ENCODE peak calls at places on chromosomes 1 and 21, in four cellular contexts. F is IMR-90, J is fibroblast of lung, G is endodermal cell. V is an unnamed sample.
A peak's percentile ranks its signal among the peaks of the same experiment; 100 is the strongest.

GRCh38 chr21:39630191-39630591 is 17.5 kb downstream of the B3GALT5 start:
- DNase-seq in F (peak; percentile 25), G (no peak), J (peak; percentile 44), V (no peak)

GRCh38 chr1:223813645-223814044 is 32.1 kb downstream of the TP53BP2 start:
- DNase-seq in F (no peak), G (no peak), J (no peak), V (no peak)

GRCh38 chr1:65593516-65593915 is 173.0 kb downstream of the LEPR start:
- DNase-seq in G (no peak), J (no peak), F (no peak), V (no peak)

GRCh38 chr1:85884372-85885035 is 176.3 kb upstream of the ZNHIT6 start:
- DNase-seq in G (peak; percentile 33), J (peak; percentile 44), F (peak; percentile 48), V (no peak)

GRCh38 chr1:201728731-201729130 is 100.2 kb upstream of the IPO9 start:
- DNase-seq in F (no peak), J (no peak), G (no peak), V (no peak)

GRCh38 chr21:24939288-24939687 is 668.0 kb downstream of the MRPL39 start:
- DNase-seq in G (no peak), F (no peak), J (no peak), V (no peak)

GRCh38 chr1:66351913-66352312 is 182.0 kb upstream of the SGIP1 start:
- DNase-seq in F (no peak), G (no peak), J (no peak), V (peak; percentile 37)

GRCh38 chr1:241837901-241838300 is 10.1 kb upstream of the EXO1 start:
- DNase-seq in F (peak; percentile 98), J (peak; percentile 88), G (no peak), V (no peak)

GRCh38 chr21:38165466-38166213 is 91.2 kb upstream of the KCNJ15 start:
- DNase-seq in G (peak; percentile 59), F (peak; percentile 59), J (peak; percentile 65), V (no peak)

GRCh38 chr1:98704474-98704873 is 43.0 kb downstream of the SNX7 start:
- DNase-seq in J (peak; percentile 9), G (peak; percentile 45), F (peak; percentile 6), V (no peak)

GRCh38 chr1:213759359-213760181 is 228.2 kb upstream of the PROX1 start:
- DNase-seq in J (no peak), F (no peak), G (no peak), V (peak; percentile 39)

GRCh38 chr21:45251635-45252447 is 35.9 kb downstream of the POFUT2 start:
- DNase-seq in G (peak; percentile 30), F (no peak), J (no peak), V (no peak)

GRCh38 chr1:163824006-163824405 is 502.3 kb downstream of the NUF2 start:
- DNase-seq in J (peak; percentile 89), G (no peak), F (peak; percentile 43), V (no peak)

GRCh38 chr1:37656881-37657280 is 22.2 kb upstream of the RSPO1 start:
- DNase-seq in G (no peak), F (no peak), J (no peak), V (no peak)

GRCh38 chr1:158930504-158930903 is 848 bp upstream of the PYHIN1 start:
- DNase-seq in G (no peak), J (no peak), F (no peak), V (peak; percentile 43)

GRCh38 chr1:10555635-10556429 is 81.1 kb downstream of the PEX14 start:
- DNase-seq in G (no peak), F (no peak), J (no peak), V (no peak)

GRCh38 chr1:248779350-248779749 is 23.8 kb upstream of the LYPD8 start:
- DNase-seq in G (no peak), J (no peak), F (no peak), V (no peak)

GRCh38 chr1:248786106-248786665 is 30.6 kb upstream of the LYPD8 start:
- DNase-seq in F (no peak), G (no peak), J (no peak), V (peak; percentile 46)

GRCh38 chr1:248783367-248783766 is 27.8 kb upstream of the LYPD8 start:
- DNase-seq in G (no peak), J (no peak), F (no peak), V (no peak)

GRCh38 chr1:248787430-248787829 is 31.9 kb upstream of the LYPD8 start:
- DNase-seq in F (no peak), G (no peak), J (no peak), V (no peak)

DNA sequence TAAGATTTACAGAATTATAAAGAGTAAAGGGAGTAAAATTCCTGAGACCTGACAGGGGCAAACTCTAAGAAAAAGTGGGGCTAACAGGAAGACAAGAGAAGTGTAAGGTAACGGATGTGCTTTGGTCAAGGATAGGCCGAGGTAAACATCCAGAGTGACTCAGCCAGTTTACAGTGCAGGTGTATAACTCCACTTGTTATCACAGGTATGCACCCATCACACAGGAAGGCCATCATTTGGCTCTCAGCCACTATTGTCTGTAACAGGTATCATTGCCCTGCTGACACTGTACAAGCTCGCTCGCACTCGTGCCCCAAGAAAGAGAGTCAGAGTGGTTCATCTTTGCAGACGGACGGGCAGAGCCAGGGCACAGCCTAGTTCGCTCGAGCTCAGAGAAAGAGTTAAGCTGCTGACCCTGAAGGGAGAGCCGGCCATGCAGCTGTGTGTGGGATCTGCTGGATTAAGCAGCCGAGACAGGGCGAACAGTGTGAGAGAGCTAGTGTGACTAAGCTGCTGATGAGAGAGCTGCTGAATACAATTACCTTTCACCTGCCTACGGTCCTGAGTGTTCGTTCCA is 26.8 kb upstream of the LYPD8 start:
- DNase-seq in G (no peak), F (no peak), J (no peak), V (peak; percentile 21)
- H3K9me3 ChIP-seq in G (peaks cover 54% of the 10 kb centered on the region), F (peaks cover 2% of the 10 kb centered on the region), J (no peaks in the 10 kb centered on the region), V (no peaks in the 10 kb centered on the region)

GRCh38 chr1:157352817-157353408 is 199.4 kb downstream of the FCRL5 start:
- DNase-seq in J (no peak), G (no peak), F (no peak), V (no peak)

GRCh38 chr1:157353546-157353945 is 198.8 kb downstream of the FCRL5 start:
- DNase-seq in F (no peak), J (no peak), G (no peak), V (no peak)

GRCh38 chr1:157352216-157352615 is 200.1 kb downstream of the FCRL5 start:
- DNase-seq in F (no peak), J (no peak), G (no peak), V (no peak)

GRCh38 chr1:157347508-157347907 is 204.8 kb downstream of the FCRL5 start:
- DNase-seq in J (no peak), F (no peak), G (no peak), V (no peak)

DNA sequence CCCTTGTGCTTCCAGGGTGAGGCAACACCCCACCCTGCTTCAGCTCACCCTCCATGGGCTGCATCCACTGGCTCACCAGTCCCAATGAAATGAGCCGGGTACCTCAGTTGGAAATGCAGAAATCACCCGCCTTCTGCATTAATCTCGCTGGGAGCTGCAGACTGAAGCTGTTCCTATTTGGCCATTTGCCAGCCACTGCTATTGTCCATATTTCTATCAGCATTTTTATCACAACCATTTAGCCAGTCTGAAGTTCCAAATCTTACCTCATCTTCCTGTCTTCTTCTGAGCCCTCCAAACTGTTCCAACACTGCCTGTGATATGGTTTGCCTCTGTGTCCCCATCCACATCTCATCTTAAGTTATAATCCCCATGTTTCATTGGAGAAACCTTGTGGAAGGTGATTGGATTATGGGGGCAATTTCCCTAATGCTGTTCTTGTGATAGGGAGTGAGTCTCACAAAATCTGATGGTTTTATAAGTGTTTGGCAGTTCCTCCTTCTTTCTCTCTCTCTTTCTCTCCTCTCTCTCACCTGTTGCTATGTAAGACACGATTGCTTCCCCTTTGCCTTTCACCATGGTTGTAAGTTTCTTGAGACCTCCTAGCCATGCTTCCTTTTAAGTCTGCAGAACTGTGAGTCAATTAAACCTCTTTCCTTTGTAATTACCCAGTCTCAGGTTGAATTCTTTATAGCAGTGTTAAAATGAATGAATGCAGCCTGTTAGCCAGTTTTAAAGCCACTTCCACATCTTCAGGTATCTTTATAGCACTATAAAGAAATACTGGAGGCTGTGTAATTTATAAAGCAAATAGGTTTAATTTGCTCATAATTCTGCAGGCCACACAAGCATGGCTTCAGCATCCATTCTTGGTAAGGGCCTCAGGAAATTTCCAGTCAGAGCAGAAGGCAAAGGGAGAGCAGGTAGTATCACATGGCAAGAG is 203.5 kb downstream of the FCRL5 start:
- DNase-seq in J (no peak), F (no peak), G (no peak), V (no peak)
- H3K27me3 ChIP-seq in J (no peaks in the 10 kb centered on the region), F (no peaks in the 10 kb centered on the region), G (no peaks in the 10 kb centered on the region), V (no peaks in the 10 kb centered on the region)

GRCh38 chr21:26112979-26113378 is 57.6 kb downstream of the APP start:
- DNase-seq in F (no peak), G (no peak), J (no peak), V (no peak)
- H3K27ac ChIP-seq in F (no peak overlapping the region), G (no peak overlapping the region), J (no peak overlapping the region), V (no peak overlapping the region)

DNA sequence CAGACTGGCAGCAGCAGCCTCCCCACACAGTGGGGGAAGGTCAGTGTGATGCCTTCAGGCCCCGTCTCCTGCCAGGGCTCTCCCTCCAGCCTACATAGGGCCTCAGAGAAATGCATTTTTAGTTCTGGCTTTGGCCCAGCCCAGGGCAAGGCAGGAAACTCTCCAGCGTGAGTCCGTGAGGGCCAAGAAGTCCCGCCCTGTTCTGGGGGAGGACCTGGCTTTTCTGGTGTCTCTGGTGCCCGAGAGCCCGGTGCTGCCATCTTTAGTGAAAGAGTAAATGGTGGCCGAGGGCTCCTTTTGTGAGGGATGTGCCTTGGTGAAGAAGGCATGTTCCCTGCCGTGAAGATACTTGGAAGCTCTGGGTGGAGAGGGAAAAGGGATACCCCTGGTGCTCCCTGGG is 14.8 kb upstream of the DIP2A start:
- DNase-seq in G (no peak), J (no peak), F (no peak), V (no peak)
- H3K9me3 ChIP-seq in G (peaks cover 15% of the 10 kb centered on the region), J (no peaks in the 10 kb centered on the region), F (peaks cover 3% of the 10 kb centered on the region), V (no peaks in the 10 kb centered on the region)

GRCh38 chr1:33617451-33617850 is 145.0 kb downstream of the ZSCAN20 start:
- DNase-seq in F (no peak), J (no peak), G (no peak), V (no peak)

GRCh38 chr1:33616780-33617179 is 144.3 kb downstream of the ZSCAN20 start:
- DNase-seq in J (no peak), F (no peak), G (no peak), V (no peak)

GRCh38 chr1:33615546-33615945 is 143.1 kb downstream of the ZSCAN20 start:
- DNase-seq in G (no peak), F (no peak), J (no peak), V (no peak)

GRCh38 chr1:33623811-33624210 is 151.4 kb downstream of the ZSCAN20 start:
- DNase-seq in J (no peak), F (no peak), G (peak; percentile 18), V (no peak)

GRCh38 chr1:33618636-33619035 is 146.2 kb downstream of the ZSCAN20 start:
- DNase-seq in G (no peak), F (no peak), J (no peak), V (no peak)
- H3K27me3 ChIP-seq in G (peaks cover 5% of the 10 kb centered on the region), F (peaks cover 8% of the 10 kb centered on the region), J (no peaks in the 10 kb centered on the region), V (no peaks in the 10 kb centered on the region)

V was measured in small intestine.